ENCODE peak calls at places on chromosomes 13 and 19, in four cellular contexts. N is mesendoderm, A is IMR-90, V is neuronal stem cell. L is an unnamed sample.

GRCh38 chr13:20127563-20128458 is 33.0 kb downstream of the GJA3 start:
- DNase-seq in N (peak), A (peak), V (peak), L (peak)

GRCh38 chr13:113118328-113119021 is 4.1 kb upstream of the F10 start:
- DNase-seq in N (no peak), A (no peak), V (no peak), L (no peak)

GRCh38 chr19:46606019-46606418 is 4.9 kb downstream of the CALM3 start:
- DNase-seq in N (no peak), A (no peak), V (no peak), L (no peak)

GRCh38 chr19:1154731-1155351 is 19.2 kb downstream of the SBNO2 start:
- DNase-seq in A (peak), N (no peak), V (no peak), L (peak)

GRCh38 chr19:38155453-38155852 is 68.6 kb downstream of the DPF1 start:
- DNase-seq in V (no peak), N (peak), A (peak), L (peak)

GRCh38 chr13:29676535-29676934 is 81.0 kb upstream of the SLC7A1 start:
- DNase-seq in N (peak), V (no peak), A (peak), L (peak)

GRCh38 chr19:45250832-45251451 is at the start of gene MARK4:
- DNase-seq in N (peak), A (peak), V (peak), L (peak)

GRCh38 chr13:114124921-114125320 is 7.5 kb downstream of the RASA3 start:
- DNase-seq in V (no peak), A (peak), N (no peak), L (peak)

GRCh38 chr13:22880756-22881701 is 299.8 kb upstream of the SGCG start:
- DNase-seq in N (peak), A (no peak), V (no peak), L (no peak)

GRCh38 chr13:101449971-101450748 is 2.3 kb upstream of the ITGBL1 start:
- DNase-seq in N (no peak), A (peak), V (no peak), L (peak)

GRCh38 chr13:112450567-112451240 is 74.5 kb downstream of the SPACA7 start:
- DNase-seq in N (no peak), V (no peak), A (no peak), L (no peak)

GRCh38 chr13:94345374-94346195 is 133.9 kb downstream of the DCT start:
- DNase-seq in N (peak), A (peak), V (no peak), L (peak)

GRCh38 chr19:39413269-39413902 is 917 bp downstream of the PLEKHG2 start:
- DNase-seq in A (peak), V (no peak), N (peak), L (peak)

GRCh38 chr13:46184277-46184699 is 2.3 kb upstream of the LCP1 start:
- DNase-seq in V (no peak), A (no peak), N (peak), L (no peak)

GRCh38 chr19:8237026-8237425 is 27.9 kb downstream of the CERS4 start:
- DNase-seq in A (no peak), N (no peak), V (no peak), L (no peak)

GRCh38 chr19:33876192-33876591 is 79.5 kb downstream of the KCTD15 start:
- DNase-seq in V (no peak), A (no peak), N (no peak), L (no peak)

GRCh38 chr13:79741006-79741405 is 260.1 kb downstream of the NDFIP2 start:
- DNase-seq in A (peak), V (no peak), N (peak), L (peak)

GRCh38 chr13:36516225-36516624 is 83.9 kb downstream of the CCNA1 start:
- DNase-seq in V (no peak), A (no peak), N (no peak), L (no peak)

GRCh38 chr19:39384839-39385568 is 5.9 kb downstream of the PAF1 start:
- DNase-seq in N (peak), A (no peak), V (no peak), L (no peak)

GRCh38 chr19:19256072-19256969 is 16.8 kb downstream of the TM6SF2 start:
- DNase-seq in A (no peak), V (no peak), N (peak), L (no peak)

GRCh38 chr19:38543807-38544568 is 73.8 kb downstream of the MAP4K1 start:
- DNase-seq in N (peak), A (peak), V (no peak), L (peak)

GRCh38 chr13:36736119-36736726 is 62.4 kb downstream of the SERTM1 start:
- DNase-seq in N (peak), V (peak), A (peak), L (peak)

GRCh38 chr13:93279982-93280381 is 53.4 kb downstream of the GPC6 start:
- DNase-seq in V (no peak), A (no peak), N (no peak), L (no peak)

GRCh38 chr19:13932911-13933393 is 5.3 kb downstream of the PODNL1 start:
- DNase-seq in A (no peak), N (no peak), V (no peak), L (no peak)

GRCh38 chr19:13938361-13939027 is at the start of gene PODNL1:
- DNase-seq in A (peak), V (no peak), N (no peak), L (peak)

GRCh38 chr19:13934785-13935109 is 3.5 kb downstream of the PODNL1 start:
- DNase-seq in N (no peak), A (no peak), V (no peak), L (no peak)

GRCh38 chr19:13937479-13938360 is 497 bp downstream of the PODNL1 start:
- DNase-seq in V (no peak), N (no peak), A (no peak), L (no peak)

GRCh38 chr19:13935765-13936486 is 2.3 kb downstream of the PODNL1 start:
- DNase-seq in N (peak), V (peak), A (no peak), L (no peak)
- H4K8ac ChIP-seq in N (no peak), V (peak), A (no peak), L (peak)

DNA sequence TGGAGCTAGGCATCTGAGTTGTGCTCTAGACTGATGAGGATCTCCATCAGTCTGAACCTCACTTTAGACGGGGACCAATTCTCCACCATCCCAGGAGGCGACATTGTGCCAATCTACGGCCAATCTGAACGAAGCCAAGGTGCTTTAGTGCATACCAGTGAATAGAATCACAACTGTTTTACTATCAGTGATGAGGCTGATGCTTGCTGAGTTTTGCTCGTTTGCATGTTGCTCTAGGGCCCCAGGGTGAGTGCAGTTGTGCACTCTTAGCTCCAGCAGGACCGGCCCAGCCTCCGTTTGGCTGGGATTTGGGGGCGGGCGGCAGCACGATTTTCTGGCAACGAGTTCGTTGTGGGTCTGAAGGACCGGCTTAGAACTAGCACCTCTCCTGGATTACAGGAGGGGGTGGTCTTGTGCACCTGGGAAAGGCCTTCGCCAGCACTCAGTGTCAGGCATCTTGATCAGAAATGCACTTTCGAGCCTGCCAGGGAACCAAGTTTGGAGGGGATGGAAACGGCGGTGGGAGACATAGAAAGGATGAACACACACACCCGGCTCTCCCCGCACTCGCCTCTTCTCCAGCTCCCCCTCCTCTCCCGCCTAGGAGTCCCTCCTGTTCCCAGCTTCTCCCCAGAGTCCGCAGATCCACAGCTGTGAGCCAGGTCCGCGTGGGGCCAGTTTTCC is 4.4 kb downstream of the GSX1 start:
- DNase-seq in N (no peak), A (no peak), V (no peak), L (no peak)
- H3K18ac ChIP-seq in N (no peak), A (no peak), V (no peak), L (no peak)

GRCh38 chr19:17128403-17128802 is 52.8 kb downstream of the MYO9B start:
- DNase-seq in N (no peak), A (no peak), V (no peak), L (no peak)

GRCh38 chr19:17124025-17124424 is 48.4 kb downstream of the MYO9B start:
- DNase-seq in V (no peak), A (no peak), N (no peak), L (no peak)

GRCh38 chr19:17125052-17125727 is 49.6 kb downstream of the MYO9B start:
- DNase-seq in A (peak), V (no peak), N (no peak), L (no peak)

GRCh38 chr19:17127671-17128070 is 52.1 kb downstream of the MYO9B start:
- DNase-seq in N (no peak), A (no peak), V (no peak), L (no peak)

GRCh38 chr19:17125728-17126677 is 50.4 kb downstream of the MYO9B start:
- DNase-seq in N (no peak), V (no peak), A (peak), L (peak)
- H2BK5ac ChIP-seq in N (peak), V (peak), A (peak), L (no peak)

GRCh38 chr19:55654833-55655647 is at the start of gene U2AF2:
- DNase-seq in V (peak), A (peak), N (peak), L (peak)
- H4K8ac ChIP-seq in V (peak), A (peak), N (peak), L (peak)

DNA sequence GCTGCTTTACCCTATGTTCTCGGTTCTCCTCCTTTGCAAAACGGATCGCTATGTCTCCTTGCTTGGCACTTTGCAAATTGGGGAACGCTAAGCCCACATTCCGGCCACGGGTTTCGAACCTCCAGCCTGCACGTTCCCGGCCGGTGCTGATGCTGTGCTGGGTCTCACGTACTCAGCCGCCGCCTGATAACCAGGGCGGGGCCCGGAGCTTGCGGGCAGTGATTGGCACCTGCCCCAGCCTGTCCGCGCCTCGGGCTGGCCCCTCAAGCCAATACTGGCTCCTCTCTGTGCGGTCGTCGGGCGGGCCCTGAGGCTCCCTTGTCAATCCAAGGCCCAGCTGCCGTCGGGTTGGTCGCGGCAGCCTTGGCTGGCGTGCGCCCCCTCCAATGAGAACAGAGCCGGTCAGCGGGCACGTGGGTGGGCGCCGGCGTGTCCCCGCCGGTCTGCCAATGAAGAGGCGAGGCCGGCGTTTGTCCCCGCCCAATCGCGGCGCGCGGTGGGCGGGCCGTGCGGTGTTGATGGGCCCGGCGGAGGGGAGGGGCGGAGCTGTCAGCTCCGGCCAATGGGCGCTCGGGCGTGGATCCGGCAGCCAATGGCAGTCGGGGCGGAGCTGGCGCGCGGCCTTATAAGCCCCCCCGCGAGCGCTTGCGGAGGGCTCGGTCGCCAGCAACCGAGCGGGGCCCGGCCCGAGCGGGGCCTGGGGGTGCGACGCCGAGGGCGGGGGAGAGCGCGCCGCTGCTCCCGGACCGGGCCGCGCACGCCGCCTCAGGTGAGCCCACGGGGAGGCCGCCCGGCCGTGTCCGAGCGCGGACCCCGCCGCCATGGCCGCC is at the start of gene KDM4B:
- DNase-seq in A (peak), V (peak), N (peak), L (peak)
- H3K18ac ChIP-seq in A (peak), V (peak), N (peak), L (peak)

L was measured in mesenchymal stem cell.